ENCODE peak calls at places on chromosome 15, in six cellular contexts. One of them, this sample, is unnamed.

GRCh38 chr15:47246317-47246716 is 471.0 kb upstream of the SEMA6D start:
- DNase-seq in HCT116: no peak
- DNase-seq in HFF-Myc: no peak
- DNase-seq in WTC11: no peak
- DNase-seq in IMR-90: peak
- DNase-seq in PC-3: peak
- DNase-seq in this sample: no peak

GRCh38 chr15:93566777-93567176 is 477.8 kb upstream of the RGMA start:
- DNase-seq in HFF-Myc: no peak
- DNase-seq in IMR-90: no peak
- DNase-seq in PC-3: no peak
- DNase-seq in WTC11: no peak
- DNase-seq in HCT116: no peak
- DNase-seq in this sample: no peak

GRCh38 chr15:73813071-73813470 is 59.9 kb upstream of the INSYN1 start:
- DNase-seq in IMR-90: no peak
- DNase-seq in HFF-Myc: no peak
- DNase-seq in HCT116: no peak
- DNase-seq in PC-3: no peak
- DNase-seq in WTC11: no peak
- DNase-seq in this sample: no peak

GRCh38 chr15:65275104-65275727 is 11.5 kb downstream of the PARP16 start:
- DNase-seq in HFF-Myc: no peak
- DNase-seq in IMR-90: no peak
- DNase-seq in PC-3: no peak
- DNase-seq in WTC11: no peak
- DNase-seq in HCT116: no peak
- DNase-seq in this sample: no peak

GRCh38 chr15:67242665-67243064 is 11.8 kb downstream of the AAGAB start:
- DNase-seq in HCT116: no peak
- DNase-seq in HFF-Myc: peak
- DNase-seq in PC-3: no peak
- DNase-seq in WTC11: no peak
- DNase-seq in IMR-90: no peak
- DNase-seq in this sample: no peak

GRCh38 chr15:63970723-63971426 is 75.4 kb downstream of the DAPK2 start:
- DNase-seq in HFF-Myc: no peak
- DNase-seq in PC-3: no peak
- DNase-seq in IMR-90: no peak
- DNase-seq in WTC11: no peak
- DNase-seq in HCT116: no peak
- DNase-seq in this sample: no peak

GRCh38 chr15:59622289-59622688 is 10.7 kb downstream of the GCNT3 start:
- DNase-seq in IMR-90: peak
- DNase-seq in PC-3: peak
- DNase-seq in HCT116: peak
- DNase-seq in HFF-Myc: peak
- DNase-seq in WTC11: peak
- DNase-seq in this sample: no peak

GRCh38 chr15:65409284-65409631 is 13.5 kb downstream of the IGDCC4 start:
- DNase-seq in HCT116: no peak
- DNase-seq in WTC11: no peak
- DNase-seq in PC-3: peak
- DNase-seq in HFF-Myc: peak
- DNase-seq in IMR-90: peak
- DNase-seq in this sample: peak

GRCh38 chr15:44720460-44721185 is 9.3 kb downstream of the B2M start:
- DNase-seq in HCT116: no peak
- DNase-seq in WTC11: no peak
- DNase-seq in IMR-90: no peak
- DNase-seq in HFF-Myc: no peak
- DNase-seq in PC-3: no peak
- DNase-seq in this sample: no peak

GRCh38 chr15:87944687-87945086 is 311.9 kb downstream of the NTRK3 start:
- DNase-seq in PC-3: no peak
- DNase-seq in HFF-Myc: no peak
- DNase-seq in WTC11: no peak
- DNase-seq in HCT116: no peak
- DNase-seq in IMR-90: no peak
- DNase-seq in this sample: no peak

GRCh38 chr15:59276225-59277178 is 69.9 kb downstream of the LDHAL6B start:
- DNase-seq in PC-3: peak
- DNase-seq in HCT116: peak
- DNase-seq in WTC11: no peak
- DNase-seq in IMR-90: no peak
- DNase-seq in HFF-Myc: no peak
- DNase-seq in this sample: no peak

GRCh38 chr15:77519540-77519939 is 98.9 kb downstream of the HMG20A start:
- DNase-seq in PC-3: no peak
- DNase-seq in HFF-Myc: no peak
- DNase-seq in WTC11: peak
- DNase-seq in HCT116: no peak
- DNase-seq in IMR-90: peak
- DNase-seq in this sample: no peak

GRCh38 chr15:35161694-35162093 is 76.6 kb upstream of the NANOGP8 start:
- DNase-seq in HCT116: no peak
- DNase-seq in HFF-Myc: no peak
- DNase-seq in IMR-90: no peak
- DNase-seq in PC-3: no peak
- DNase-seq in WTC11: no peak
- DNase-seq in this sample: no peak

DNA sequence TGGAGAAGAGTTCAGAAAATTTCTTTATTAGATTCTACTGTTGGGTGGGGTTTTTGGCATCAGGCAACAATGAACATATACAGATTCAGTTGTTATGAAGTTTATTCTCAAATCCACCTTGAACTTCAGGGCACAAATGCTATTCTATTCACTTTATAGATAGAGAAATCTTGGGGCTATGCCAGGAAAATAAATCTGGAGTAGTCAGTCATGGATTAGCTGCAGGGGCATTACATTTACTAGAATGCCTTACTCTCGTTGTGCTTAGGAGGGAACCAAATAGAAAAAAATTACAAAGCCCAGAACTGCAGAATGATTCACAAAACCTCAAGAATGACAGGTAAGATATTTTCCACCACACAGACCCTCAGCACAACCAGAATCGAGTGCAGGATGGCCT is 216.7 kb downstream of the CDIN1 start:
- DNase-seq in IMR-90: no peak
- DNase-seq in HFF-Myc: no peak
- DNase-seq in WTC11: no peak
- DNase-seq in PC-3: peak
- DNase-seq in HCT116: no peak
- DNase-seq in this sample: no peak
- TF ChIP-seq CTCF in IMR-90: no peak
- TF ChIP-seq CTCF in HFF-Myc: no peak
- TF ChIP-seq CTCF in WTC11: no peak
- TF ChIP-seq CTCF in PC-3: no peak
- TF ChIP-seq CTCF in HCT116: no peak
- TF ChIP-seq CTCF in this sample: no peak

GRCh38 chr15:58241872-58242271 is 103.7 kb downstream of the AQP9 start:
- DNase-seq in PC-3: peak
- DNase-seq in WTC11: no peak
- DNase-seq in HCT116: no peak
- DNase-seq in IMR-90: no peak
- DNase-seq in HFF-Myc: no peak
- DNase-seq in this sample: no peak
- TF ChIP-seq CTCF in PC-3: peak
- TF ChIP-seq CTCF in WTC11: no peak
- TF ChIP-seq CTCF in HCT116: no peak
- TF ChIP-seq CTCF in IMR-90: no peak
- TF ChIP-seq CTCF in HFF-Myc: no peak
- TF ChIP-seq CTCF in this sample: peak

DNA sequence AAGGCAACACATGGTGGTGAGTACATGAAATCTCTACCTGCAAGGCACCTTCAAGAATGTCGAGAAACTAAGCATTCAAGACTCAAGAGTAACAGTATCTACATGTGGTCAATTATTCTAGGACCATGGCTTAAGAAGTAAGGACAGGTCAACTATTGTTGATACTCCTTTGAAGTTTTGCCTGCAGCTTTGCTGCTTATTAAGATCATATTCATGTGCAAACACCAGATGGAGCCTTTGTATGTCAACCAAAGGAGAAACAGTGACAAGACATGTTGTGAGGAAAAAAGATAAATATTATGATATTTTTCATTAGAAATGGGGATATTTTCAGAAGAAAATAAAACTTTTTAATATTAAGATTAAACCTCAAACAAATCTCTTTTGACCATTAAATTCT is 52.3 kb upstream of the FGF7 start:
- DNase-seq in HCT116: peak
- DNase-seq in HFF-Myc: no peak
- DNase-seq in PC-3: peak
- DNase-seq in WTC11: no peak
- DNase-seq in IMR-90: peak
- DNase-seq in this sample: no peak
- TF ChIP-seq CTCF in HCT116: peak
- TF ChIP-seq CTCF in HFF-Myc: no peak
- TF ChIP-seq CTCF in PC-3: peak
- TF ChIP-seq CTCF in WTC11: no peak
- TF ChIP-seq CTCF in IMR-90: peak
- TF ChIP-seq CTCF in this sample: peak

DNA sequence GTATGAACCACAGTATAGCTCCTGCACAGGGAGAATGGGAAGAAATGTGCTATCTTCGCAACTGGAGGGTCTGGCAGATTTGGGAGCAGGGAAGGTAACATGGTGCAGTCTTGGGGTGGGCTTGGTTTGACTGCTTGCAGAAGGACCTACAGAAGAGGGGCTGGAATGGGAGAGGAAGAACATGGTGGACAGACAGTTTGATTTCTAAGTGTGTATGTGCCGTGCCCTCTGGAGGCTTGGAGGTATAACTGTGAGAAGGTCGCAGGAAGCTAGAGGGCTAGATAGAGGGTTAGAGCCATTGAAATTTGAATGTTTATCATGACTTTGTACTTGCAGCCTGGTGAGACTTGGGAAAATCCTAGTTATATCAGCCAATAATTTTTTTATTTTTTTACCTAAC is 169.2 kb downstream of the SQOR start:
- DNase-seq in PC-3: no peak
- DNase-seq in WTC11: no peak
- DNase-seq in IMR-90: no peak
- DNase-seq in HCT116: no peak
- DNase-seq in HFF-Myc: no peak
- DNase-seq in this sample: no peak
- TF ChIP-seq CTCF in PC-3: no peak
- TF ChIP-seq CTCF in WTC11: no peak
- TF ChIP-seq CTCF in IMR-90: no peak
- TF ChIP-seq CTCF in HCT116: no peak
- TF ChIP-seq CTCF in HFF-Myc: no peak
- TF ChIP-seq CTCF in this sample: no peak

DNA sequence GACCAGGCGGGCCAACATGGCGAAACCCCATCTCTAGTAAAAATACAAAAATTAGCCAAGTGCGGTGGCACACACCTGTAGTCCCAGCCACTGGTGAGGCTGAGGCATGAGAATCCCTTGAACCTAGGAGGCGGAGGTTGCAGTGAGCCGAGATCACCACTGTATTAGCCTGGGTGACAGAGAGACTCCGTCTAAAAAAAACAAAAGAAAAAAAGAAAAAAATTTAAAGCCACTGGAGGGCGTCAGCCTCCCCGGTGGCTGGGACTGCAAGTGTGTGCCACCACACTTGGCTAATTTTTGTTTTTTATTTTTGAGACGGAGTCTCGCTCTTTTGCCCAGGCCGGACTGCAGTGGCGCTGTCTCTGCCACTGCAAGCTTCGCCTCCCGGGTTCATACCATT is 7.9 kb downstream of the RTF1 start:
- DNase-seq in HFF-Myc: no peak
- DNase-seq in WTC11: no peak
- DNase-seq in HCT116: no peak
- DNase-seq in PC-3: no peak
- DNase-seq in IMR-90: no peak
- DNase-seq in this sample: peak
- TF ChIP-seq CTCF in HFF-Myc: no peak
- TF ChIP-seq CTCF in WTC11: no peak
- TF ChIP-seq CTCF in HCT116: no peak
- TF ChIP-seq CTCF in PC-3: peak
- TF ChIP-seq CTCF in IMR-90: no peak
- TF ChIP-seq CTCF in this sample: no peak

GRCh38 chr15:43376017-43376705 is 5.3 kb downstream of the TUBGCP4 start:
- DNase-seq in PC-3: peak
- DNase-seq in HCT116: peak
- DNase-seq in HFF-Myc: no peak
- DNase-seq in IMR-90: peak
- DNase-seq in WTC11: peak
- DNase-seq in this sample: no peak
- TF ChIP-seq CTCF in PC-3: peak
- TF ChIP-seq CTCF in HCT116: peak
- TF ChIP-seq CTCF in HFF-Myc: peak
- TF ChIP-seq CTCF in IMR-90: peak
- TF ChIP-seq CTCF in WTC11: peak
- TF ChIP-seq CTCF in this sample: peak

This sample was measured in chondrocyte.